ENCODE peak calls at places on chromosome 11, in ten cellular contexts. U is IMR-90; D is NCI-H1092; K is endothelial cell; P is ACHN; T is RCC 7860; J is AG08396; C is stimulated activated naive CD4-positive, alpha-beta T cell; B is stimulated activated naive CD8-positive, alpha-beta T cell treated with anti-CD3 and anti-CD28 coated beads, Interleukin-15, amount 100 ng/mL, for 72 hours; Z is stomach. V is an unnamed sample.

GRCh38 chr11:60378359-60378758 is at the start of gene MS4A7:
- DNase-seq in U (no peak), D (no peak), K (no peak), P (no peak), T (no peak), J (no peak), C (no peak), B (no peak), Z (no peak), V (no peak)

GRCh38 chr11:36500315-36500721 is 9.8 kb downstream of the TRAF6 start:
- DNase-seq in U (peak), D (no peak), K (no peak), P (peak), T (peak), J (peak), C (no peak), B (no peak), Z (no peak), V (no peak)

GRCh38 chr11:69841859-69842698 is 22.9 kb upstream of the FGF3 start:
- DNase-seq in U (peak), D (no peak), K (no peak), P (no peak), T (no peak), J (no peak), C (no peak), B (no peak), Z (no peak), V (no peak)

GRCh38 chr11:86718553-86718952 is 46.1 kb upstream of the ME3 start:
- DNase-seq in U (no peak), D (no peak), K (no peak), P (no peak), T (no peak), J (no peak), C (no peak), B (no peak), Z (no peak), V (no peak)

GRCh38 chr11:65817312-65817814 is 16.4 kb upstream of the SNX32 start:
- DNase-seq in U (no peak), D (no peak), K (no peak), P (peak), T (no peak), J (no peak), C (no peak), B (no peak), Z (no peak), V (no peak)

GRCh38 chr11:3103076-3103475 is 45.9 kb upstream of the CARS1 start:
- DNase-seq in U (no peak), D (no peak), K (no peak), P (no peak), T (no peak), J (no peak), C (no peak), B (no peak), Z (peak), V (no peak)

GRCh38 chr11:65095974-65096806 is at the start of gene VPS51:
- DNase-seq in U (peak), D (peak), K (peak), P (peak), T (peak), J (peak), C (peak), B (peak), Z (peak), V (peak)

GRCh38 chr11:61689164-61689496 is 8.9 kb downstream of the DAGLA start:
- DNase-seq in U (no peak), D (no peak), K (no peak), P (no peak), T (no peak), J (no peak), C (no peak), B (no peak), Z (no peak), V (no peak)

GRCh38 chr11:47950396-47950795 is 30.0 kb upstream of the PTPRJ start:
- DNase-seq in U (no peak), D (no peak), K (no peak), P (no peak), T (no peak), J (no peak), C (peak), B (peak), Z (no peak), V (peak)

GRCh38 chr11:59960502-59961381 is 3.1 kb upstream of the OOSP4A start:
- DNase-seq in U (no peak), D (no peak), K (no peak), P (no peak), T (no peak), J (no peak), C (no peak), B (no peak), Z (peak), V (no peak)

GRCh38 chr11:61472868-61473267 is 35.7 kb upstream of the LRRC10B start:
- DNase-seq in U (peak), D (no peak), K (no peak), P (no peak), T (no peak), J (no peak), C (no peak), B (no peak), Z (no peak), V (no peak)

GRCh38 chr11:561148-562003 is 606 bp downstream of the RASSF7 start:
- DNase-seq in U (no peak), D (no peak), K (no peak), P (peak), T (peak), J (peak), C (no peak), B (no peak), Z (peak), V (no peak)